ENCODE peak calls at places on chromosomes 3 and 15, in ten cellular contexts. Q is coronary artery, Y is IMR-90, F is BJ, W is left lung, T is astrocyte, L is A549, Z is cardiac fibroblast, I is choroid plexus epithelial cell, N is spleen. A is an unnamed sample.

GRCh38 chr15:63512148-63512547 is 7.8 kb downstream of the USP3 start:
- DNase-seq in Z (no peak), L (no peak), T (no peak), I (no peak), Q (no peak), Y (no peak), F (no peak), W (no peak), N (no peak), A (no peak)

GRCh38 chr3:72488736-72489030 is 359.6 kb downstream of the SHQ1 start:
- DNase-seq in I (peak), Q (no peak), F (no peak), Y (peak), Z (peak), T (peak), L (no peak), N (no peak), W (no peak), A (no peak)

GRCh38 chr3:106428565-106428994 is 559.8 kb upstream of the CBLB start:
- DNase-seq in N (no peak), W (no peak), I (peak), F (peak), Q (no peak), Z (peak), Y (peak), L (peak), T (peak), A (peak)

GRCh38 chr3:174186339-174186984 is 672.7 kb upstream of the NAALADL2 start:
- DNase-seq in N (no peak), F (no peak), L (no peak), I (no peak), Z (no peak), Q (no peak), Y (no peak), W (no peak), T (no peak), A (peak)

GRCh38 chr3:122635789-122636188 is 44.9 kb upstream of the PARP14 start:
- DNase-seq in Z (no peak), I (peak), Y (peak), N (no peak), F (no peak), Q (no peak), W (no peak), T (peak), L (no peak), A (peak)

GRCh38 chr3:20130122-20130521 is 55.9 kb downstream of the SGO1 start:
- DNase-seq in F (no peak), Q (no peak), N (no peak), L (no peak), W (no peak), T (no peak), Y (no peak), Z (no peak), I (no peak), A (no peak)

GRCh38 chr15:90761629-90762028 is 44.5 kb downstream of the BLM start:
- DNase-seq in W (no peak), Q (no peak), I (no peak), L (no peak), Z (no peak), F (no peak), N (no peak), Y (no peak), T (no peak), A (no peak)

GRCh38 chr15:92654662-92655061 is 913 bp downstream of the FAM174B start:
- DNase-seq in Q (no peak), Y (no peak), L (no peak), Z (no peak), I (no peak), F (no peak), T (no peak), N (no peak), W (no peak), A (no peak)

GRCh38 chr15:68098465-68098864 is 44.4 kb downstream of the PIAS1 start:
- DNase-seq in Z (no peak), N (no peak), W (no peak), Q (no peak), T (no peak), F (no peak), L (no peak), I (no peak), Y (no peak), A (no peak)

GRCh38 chr3:59685432-59685831 is 635.6 kb upstream of the CFAP20DC start:
- DNase-seq in Y (no peak), Z (no peak), F (no peak), N (no peak), Q (no peak), I (no peak), W (no peak), T (no peak), L (no peak), A (no peak)

GRCh38 chr3:126414406-126414805 is 19.7 kb downstream of the CFAP100 start:
- DNase-seq in N (peak), W (no peak), Y (no peak), T (no peak), F (no peak), Z (no peak), I (no peak), Q (peak), L (no peak), A (no peak)

GRCh38 chr3:133490468-133491351 is 82.8 kb upstream of the CDV3 start:
- DNase-seq in Q (no peak), F (no peak), L (no peak), T (no peak), N (peak), Z (no peak), W (no peak), Y (no peak), I (no peak), A (no peak)

GRCh38 chr3:14212032-14212431 is 33.4 kb downstream of the LSM3 start:
- DNase-seq in T (no peak), Z (no peak), Q (no peak), N (no peak), Y (no peak), W (no peak), F (no peak), L (no peak), I (no peak), A (no peak)

GRCh38 chr15:90871097-90871715 is 2.8 kb downstream of the FURIN start:
- DNase-seq in Y (no peak), N (peak), I (no peak), Z (peak), F (no peak), T (no peak), L (peak), Q (no peak), W (peak), A (no peak)

GRCh38 chr3:12893247-12893646 is 51.9 kb upstream of the RPL32 start:
- DNase-seq in I (no peak), Z (no peak), T (no peak), F (no peak), Y (no peak), W (no peak), N (no peak), L (no peak), Q (no peak), A (peak)

GRCh38 chr3:99503350-99503749 is 135.0 kb upstream of the COL8A1 start:
- DNase-seq in Y (peak), W (no peak), I (peak), Q (no peak), N (no peak), F (no peak), Z (peak), T (no peak), L (no peak), A (peak)

GRCh38 chr3:126340081-126340511 is 17.1 kb downstream of the KLF15 start:
- DNase-seq in Y (no peak), F (no peak), W (peak), Q (peak), T (no peak), N (peak), I (no peak), L (no peak), Z (peak), A (no peak)

GRCh38 chr3:106068795-106069194 is 200.0 kb upstream of the CBLB start:
- DNase-seq in F (no peak), T (no peak), Y (peak), Z (peak), I (peak), L (no peak), N (no peak), W (no peak), Q (no peak), A (no peak)

DNA sequence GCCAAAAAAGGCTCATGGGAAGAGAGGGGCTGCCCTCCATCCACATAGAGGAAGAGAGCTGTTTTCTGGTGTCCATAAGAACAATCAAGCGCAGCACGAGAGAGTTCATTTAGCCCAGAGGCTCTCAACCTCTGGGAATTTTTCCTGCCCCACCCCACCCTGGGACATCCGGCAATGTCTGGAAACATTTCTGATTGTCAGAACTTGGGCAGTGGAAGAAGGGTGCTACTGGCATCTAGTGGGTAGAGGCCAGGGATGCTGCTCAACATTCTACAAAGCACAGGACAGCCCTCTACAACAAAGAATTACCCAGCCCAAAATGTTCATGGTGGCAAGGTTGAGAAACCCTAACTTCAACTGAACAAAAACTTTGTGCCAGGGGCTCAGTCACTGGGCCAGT is 92.9 kb downstream of the RAB11A start:
- DNase-seq in Y (no peak), T (no peak), I (no peak), F (no peak), W (no peak), Q (no peak), L (peak), Z (no peak), N (peak), A (no peak)
- TF ChIP-seq CTCF in Y (no peak), T (no peak), I (peak), F (no peak), W (no peak), Q (no peak), L (peak), Z (peak), N (no peak), A (peak)

GRCh38 chr15:44727462-44728231 is 8.7 kb upstream of the TRIM69 start:
- DNase-seq in Q (no peak), W (no peak), I (no peak), Y (no peak), Z (no peak), N (no peak), F (no peak), L (no peak), T (no peak), A (peak)
- H3K4me3 ChIP-seq in Q (no peak), W (no peak), I (no peak), Y (no peak), Z (no peak), N (no peak), F (no peak), L (peak), T (no peak), A (no peak)

DNA sequence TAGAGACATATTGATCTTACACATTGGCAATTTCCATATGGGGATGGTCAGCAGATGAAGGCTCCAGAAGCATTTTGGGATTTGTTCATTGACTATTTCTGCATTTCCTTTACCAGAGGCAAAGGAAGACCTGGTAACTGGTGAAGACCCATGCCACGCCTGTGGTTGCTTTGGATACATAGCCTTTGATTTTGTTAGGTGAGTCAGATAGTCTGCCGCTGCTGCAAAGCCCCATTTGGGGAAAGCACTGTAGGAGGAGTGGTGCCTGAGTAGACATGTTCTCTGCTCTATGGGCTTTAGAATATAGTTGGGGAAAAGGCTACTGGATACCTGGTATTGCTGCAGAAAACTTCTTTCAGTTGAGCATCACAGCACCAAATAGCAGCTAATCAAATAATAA is 56.8 kb downstream of the TFG start:
- DNase-seq in F (no peak), N (no peak), Y (no peak), Q (no peak), I (no peak), L (no peak), W (no peak), T (no peak), Z (no peak), A (peak)
- TF ChIP-seq CTCF in F (no peak), N (no peak), Y (no peak), Q (no peak), I (no peak), L (no peak), W (no peak), T (no peak), Z (no peak), A (no peak)

DNA sequence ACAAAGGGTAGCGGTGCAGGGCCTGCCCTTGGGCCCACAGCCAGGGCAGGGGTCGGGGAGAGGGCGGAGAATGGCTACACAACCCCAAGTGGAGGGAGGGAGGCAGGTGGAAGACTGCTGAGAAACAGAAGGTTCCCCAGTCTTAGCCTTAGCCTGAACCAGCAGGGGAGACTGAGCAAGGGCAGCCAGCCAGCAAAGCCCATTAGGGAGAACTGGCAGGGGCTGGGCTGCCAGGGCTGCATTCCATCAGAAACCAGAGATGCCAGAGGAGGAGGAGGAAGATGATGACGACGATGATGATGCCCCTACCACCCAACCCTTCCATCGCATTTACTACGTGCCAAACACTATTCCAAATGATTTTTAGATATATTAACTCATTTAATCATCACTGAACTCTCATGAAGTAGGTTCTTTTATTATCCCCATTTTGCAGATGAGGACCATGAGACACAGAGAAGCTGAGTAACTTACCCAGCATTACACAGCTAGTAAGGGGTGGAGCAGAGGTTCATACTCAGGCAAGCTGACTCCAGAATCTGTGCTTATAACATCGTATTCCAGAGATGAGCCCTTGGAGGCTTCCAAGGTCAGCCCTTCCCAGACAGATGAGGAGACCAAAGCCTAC is 8.7 kb downstream of the SEMA7A start:
- DNase-seq in L (no peak), I (no peak), Q (no peak), W (peak), Z (no peak), Y (no peak), N (no peak), F (no peak), T (no peak), A (no peak)
- H3K4me3 ChIP-seq in L (no peak), I (no peak), Q (no peak), W (no peak), Z (no peak), Y (no peak), N (no peak), F (no peak), T (no peak), A (no peak)

GRCh38 chr3:10280177-10280529 is 12.6 kb downstream of the GHRL start:
- DNase-seq in Z (no peak), L (peak), Q (no peak), Y (no peak), W (no peak), T (no peak), I (no peak), N (peak), F (no peak), A (peak)
- TF ChIP-seq CTCF in Z (no peak), L (no peak), Q (no peak), Y (no peak), W (no peak), T (no peak), I (peak), N (no peak), F (peak), A (peak)

GRCh38 chr15:40857601-40858351 is 13.9 kb downstream of the SPINT1 start:
- DNase-seq in Q (no peak), W (peak), I (peak), Z (peak), T (no peak), L (peak), F (no peak), Y (peak), N (peak), A (peak)
- H3K4me3 ChIP-seq in Q (no peak), W (no peak), I (no peak), Z (no peak), T (no peak), L (no peak), F (no peak), Y (no peak), N (no peak), A (no peak)

GRCh38 chr3:129353589-129353941 is 74.9 kb downstream of the EFCAB12 start:
- DNase-seq in I (no peak), F (no peak), W (no peak), N (no peak), Z (no peak), Q (no peak), Y (no peak), L (no peak), T (no peak), A (no peak)

GRCh38 chr3:129352650-129353588 is 74.2 kb downstream of the HMCES start:
- DNase-seq in Q (no peak), I (no peak), T (no peak), Y (no peak), W (no peak), N (no peak), F (no peak), L (no peak), Z (no peak), A (peak)

GRCh38 chr3:129349791-129350190 is 71.1 kb downstream of the HMCES start:
- DNase-seq in I (no peak), T (no peak), W (no peak), Y (no peak), F (no peak), L (no peak), Z (no peak), Q (no peak), N (no peak), A (no peak)

GRCh38 chr3:129348734-129349133 is 70.1 kb downstream of the HMCES start:
- DNase-seq in N (no peak), Q (no peak), F (no peak), W (no peak), L (no peak), Z (no peak), I (no peak), T (no peak), Y (no peak), A (no peak)

DNA sequence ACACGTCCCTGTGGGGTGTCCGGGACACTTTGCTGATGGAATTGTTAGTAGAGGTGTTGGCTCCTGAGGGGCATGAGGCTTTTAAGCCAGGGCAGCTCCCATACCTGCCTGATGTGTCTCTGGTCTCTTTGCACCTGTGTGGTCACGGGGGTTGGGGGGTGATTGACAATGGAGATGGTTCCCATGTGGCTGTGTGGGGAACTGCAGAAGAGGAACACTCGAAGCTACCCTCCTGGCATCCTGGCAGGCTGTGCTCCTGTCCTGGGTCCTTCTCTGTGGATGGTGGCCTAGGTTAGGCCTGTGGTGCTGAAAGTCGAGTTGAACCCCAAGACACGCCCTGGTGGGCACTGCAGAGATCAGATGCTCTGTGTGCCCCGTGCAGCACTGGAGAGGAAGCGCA is 73.4 kb downstream of the HMCES start:
- DNase-seq in F (no peak), Z (no peak), L (no peak), N (no peak), T (no peak), Q (no peak), Y (no peak), W (no peak), I (no peak), A (no peak)
- TF ChIP-seq CTCF in F (no peak), Z (peak), L (no peak), N (peak), T (peak), Q (no peak), Y (no peak), W (peak), I (peak), A (peak)

GRCh38 chr3:188052229-188052965 is 101.6 kb upstream of the LPP start:
- DNase-seq in I (peak), N (no peak), L (no peak), F (no peak), Q (peak), T (peak), W (no peak), Y (peak), Z (peak), A (no peak)

GRCh38 chr3:188052966-188053340 is 101.0 kb upstream of the LPP start:
- DNase-seq in T (no peak), L (no peak), I (no peak), N (no peak), Q (no peak), Y (no peak), Z (no peak), F (no peak), W (no peak), A (no peak)

GRCh38 chr3:188049890-188050530 is 103.9 kb upstream of the LPP start:
- DNase-seq in Y (no peak), Q (no peak), N (no peak), F (no peak), W (no peak), Z (no peak), L (no peak), I (no peak), T (no peak), A (no peak)

GRCh38 chr3:188053710-188054379 is 100.1 kb upstream of the LPP start:
- DNase-seq in Z (no peak), F (no peak), L (no peak), I (peak), T (no peak), N (no peak), Y (no peak), Q (no peak), W (no peak), A (no peak)

DNA sequence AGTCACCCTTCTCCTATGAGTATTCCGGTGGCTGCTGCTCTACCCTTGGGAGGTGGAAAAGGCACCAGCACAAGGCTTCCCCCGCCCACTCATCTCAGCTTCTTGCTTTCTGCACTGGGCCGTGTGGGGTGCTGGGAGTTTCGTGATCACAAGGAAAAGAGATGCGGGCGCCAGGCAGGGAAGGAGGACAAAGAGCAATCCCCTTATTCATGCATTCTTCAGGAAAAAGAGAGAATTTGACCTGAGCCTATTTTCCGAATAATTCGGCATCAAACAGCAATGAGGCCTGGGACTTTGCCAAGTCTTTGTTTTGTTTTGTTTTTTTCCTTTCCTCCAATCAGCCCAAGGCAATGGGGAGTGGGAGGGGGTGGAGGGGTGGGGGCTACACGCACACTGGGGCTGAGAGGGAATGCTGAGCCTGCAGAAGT is 102.1 kb upstream of the LPP start:
- DNase-seq in L (no peak), T (peak), Z (peak), N (no peak), W (no peak), I (peak), Y (no peak), Q (peak), F (no peak), A (no peak)
- H3K4me3 ChIP-seq in L (no peak), T (no peak), Z (no peak), N (no peak), W (no peak), I (no peak), Y (no peak), Q (peak), F (no peak), A (no peak)

GRCh38 chr3:27533718-27534578 is 49.8 kb upstream of the SLC4A7 start:
- DNase-seq in Q (peak), Y (peak), T (peak), F (peak), W (peak), Z (peak), N (no peak), I (peak), L (peak), A (peak)
- TF ChIP-seq CTCF in Q (peak), Y (peak), T (peak), F (peak), W (peak), Z (peak), N (no peak), I (peak), L (no peak), A (peak)

A was measured in bronchial epithelial cell.